ENCODE peak calls at places on chromosomes 4 and X, in six cellular contexts. N is H9, S is fibroblast of lung, V is foreskin keratinocyte, B is BE2C, W is heart right ventricle. X is an unnamed sample. For H3K4me1, the result is how much of the 10 kb centered on the place peaks cover.

GRCh38 chr4:153427363-153428071 is 38.6 kb upstream of the TMEM131L start:
- DNase-seq in S (peak), N (no peak), W (no peak), V (peak), B (no peak), X (no peak)

GRCh38 chr4:186445040-186445439 is 110.3 kb downstream of the MTNR1A start:
- DNase-seq in B (no peak), N (no peak), S (no peak), W (no peak), V (no peak), X (no peak)

GRCh38 chr4:10643600-10644425 is 40.8 kb downstream of the CLNK start:
- DNase-seq in W (no peak), N (no peak), V (peak), S (no peak), B (no peak), X (no peak)

GRCh38 chrX:27915617-27916016 is 65.6 kb downstream of the DCAF8L1 start:
- DNase-seq in S (peak), V (no peak), B (no peak), N (no peak), W (no peak), X (no peak)

GRCh38 chrX:17032351-17032750 is 85.9 kb downstream of the REPS2 start:
- DNase-seq in B (no peak), V (peak), W (no peak), N (no peak), S (peak), X (peak)

GRCh38 chrX:16479206-16479869 is 170.6 kb upstream of the S100G start:
- DNase-seq in B (no peak), S (peak), W (no peak), V (peak), N (no peak), X (no peak)

GRCh38 chr4:126955292-126956191 is 677.2 kb upstream of the INTU start:
- DNase-seq in V (no peak), W (no peak), B (peak), N (peak), S (no peak), X (no peak)

GRCh38 chr4:182339246-182339645 is 96.0 kb downstream of the TENM3 start:
- DNase-seq in N (peak), W (no peak), S (no peak), B (no peak), V (peak), X (no peak)

GRCh38 chr4:156193800-156194199 is 240.1 kb upstream of the CTSO start:
- DNase-seq in B (no peak), S (peak), V (peak), N (no peak), W (no peak), X (no peak)

GRCh38 chr4:137968956-137969709 is 273.0 kb downstream of the SLC7A11 start:
- DNase-seq in V (no peak), N (no peak), W (no peak), S (peak), B (no peak), X (no peak)

GRCh38 chrX:23797371-23798128 is 14.6 kb downstream of the SAT1 start:
- DNase-seq in V (peak), B (no peak), W (no peak), N (no peak), S (no peak), X (no peak)

GRCh38 chrX:2794336-2794735 is 34.4 kb upstream of the GYG2 start:
- DNase-seq in N (no peak), W (no peak), S (no peak), B (no peak), V (no peak), X (no peak)

GRCh38 chr4:183600189-183600685 is 58.7 kb downstream of the RWDD4 start:
- DNase-seq in W (no peak), V (no peak), B (peak), N (peak), S (peak), X (no peak)

GRCh38 chrX:44961817-44962607 is 89.0 kb downstream of the KDM6A start:
- DNase-seq in W (no peak), B (no peak), V (no peak), N (no peak), S (no peak), X (no peak)

GRCh38 chr4:172220679-172221078 is 407.5 kb downstream of the GALNTL6 start:
- DNase-seq in V (no peak), N (no peak), W (no peak), S (no peak), B (no peak), X (no peak)

GRCh38 chrX:135095715-135096114 is 24.6 kb downstream of the ETDB start:
- DNase-seq in S (no peak), V (no peak), W (no peak), B (no peak), N (no peak), X (no peak)

GRCh38 chr4:76550966-76551780 is 116.1 kb downstream of the SHROOM3 start:
- DNase-seq in B (no peak), S (no peak), W (no peak), V (no peak), N (no peak), X (no peak)

GRCh38 chr4:6873291-6873690 is 36.3 kb upstream of the TBC1D14 start:
- DNase-seq in B (no peak), V (no peak), N (no peak), W (no peak), S (peak), X (no peak)

GRCh38 chr4:102564399-102564921 is 63.3 kb downstream of the NFKB1 start:
- DNase-seq in N (no peak), W (no peak), S (peak), V (peak), B (no peak), X (no peak)

GRCh38 chrX:70421618-70422017 is 1.5 kb upstream of the GDPD2 start:
- DNase-seq in V (no peak), N (peak), W (no peak), B (no peak), S (no peak), X (no peak)

GRCh38 chr4:165384186-165384585 is 5.4 kb downstream of the CPE start:
- DNase-seq in N (no peak), W (no peak), B (no peak), V (no peak), S (no peak), X (no peak)

GRCh38 chr4:41318839-41319530 is 62.3 kb downstream of the UCHL1 start:
- DNase-seq in W (peak), S (no peak), V (peak), B (peak), N (no peak), X (no peak)

GRCh38 chr4:101227715-101228114 is 119.6 kb downstream of the PPP3CA start:
- DNase-seq in W (no peak), V (no peak), B (no peak), S (no peak), N (no peak), X (no peak)
- H3K4me1 ChIP-seq in W (under half), V (under half), B (under half), S (under half), N (under half), X (under half)

GRCh38 chr4:52192697-52193096 is 141.6 kb downstream of the SPATA18 start:
- DNase-seq in V (no peak), N (no peak), S (no peak), B (no peak), W (no peak), X (no peak)
- H3K4me1 ChIP-seq in V (under half), N (under half), S (under half), B (under half), W (under half), X (under half)

DNA sequence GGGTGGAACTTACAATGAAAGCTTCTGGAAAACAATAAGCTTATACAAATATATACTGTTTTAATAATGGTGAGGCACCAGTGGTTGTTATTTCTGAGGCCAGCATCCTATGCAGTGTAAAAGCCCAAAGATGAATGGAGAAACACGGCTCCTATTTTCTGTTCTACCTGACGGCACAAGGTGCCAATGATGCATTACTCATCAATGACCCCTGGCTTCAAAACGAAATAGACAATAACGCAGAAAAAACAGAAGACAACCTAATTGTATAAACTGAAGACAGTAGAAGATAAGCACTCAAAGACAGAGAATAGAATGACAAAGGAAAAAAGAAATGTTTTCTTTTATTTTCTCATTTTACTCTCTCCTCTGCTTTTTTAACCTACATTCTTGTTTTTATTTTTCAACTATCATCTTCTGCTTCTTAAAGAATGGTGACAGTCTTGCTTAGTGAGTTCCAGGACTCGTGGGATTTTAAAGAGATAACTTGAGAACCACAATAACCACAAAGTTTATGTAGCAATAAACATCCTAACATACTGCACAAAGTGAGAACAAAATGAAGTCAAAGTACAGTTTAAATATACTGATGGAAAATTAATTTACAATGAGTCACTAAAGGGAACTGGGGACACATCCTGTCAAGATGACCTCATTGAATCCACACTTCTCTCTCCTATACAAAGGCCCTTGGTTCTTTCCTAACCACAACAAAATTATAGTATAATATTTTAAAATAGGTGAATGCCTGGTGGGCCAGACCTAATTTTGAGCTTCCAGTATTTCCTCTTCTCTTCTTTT is 169.8 kb downstream of the BTC start:
- DNase-seq in V (peak), N (no peak), B (no peak), W (no peak), S (peak), X (no peak)
- H3K4me1 ChIP-seq in V (under half), N (under half), B (under half), W (under half), S (under half), X (under half)

DNA sequence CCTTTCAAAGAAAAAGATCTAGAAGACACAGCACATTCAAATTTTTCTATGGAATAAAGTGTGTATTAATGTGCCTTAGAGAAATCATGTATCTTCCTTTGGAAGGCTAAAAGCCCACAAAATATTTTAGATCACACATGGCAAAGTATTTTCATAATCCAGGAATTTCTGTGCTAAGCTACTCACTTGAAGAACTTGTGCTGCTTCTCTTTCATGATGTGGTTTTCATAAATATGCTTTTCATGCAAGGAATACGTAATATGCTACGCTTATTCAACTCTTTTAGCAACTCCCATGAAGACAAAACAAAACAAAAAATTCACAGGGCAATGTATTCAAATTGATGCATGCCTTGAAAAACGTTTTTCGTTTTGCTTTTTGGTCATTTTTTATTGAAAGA is 125.6 kb downstream of the ARHGAP24 start:
- DNase-seq in V (no peak), B (no peak), S (no peak), W (no peak), N (no peak), X (no peak)
- H3K4me1 ChIP-seq in V (under half), B (under half), S (under half), W (under half), N (under half), X (under half)

X was measured in thoracic aorta.